ENCODE peak calls at places on chromosomes 3 and 15, in eight cellular contexts. M is psoas muscle; J is CD8-positive, alpha-beta memory T cell; E is stomach; N is MG63; U is heart right ventricle; L is neuronal stem cell; V is breast epithelium. T is an unnamed sample.

GRCh38 chr3:27224197-27224596 is 145.0 kb downstream of the NEK10 start:
- DNase-seq in E (no peak), M (peak), J (no peak), V (peak), L (no peak), N (peak), U (peak), T (no peak)

GRCh38 chr3:72659609-72660008 is 188.6 kb downstream of the SHQ1 start:
- DNase-seq in J (no peak), M (no peak), L (no peak), V (no peak), E (no peak), U (no peak), N (peak), T (no peak)

GRCh38 chr15:70033529-70034140 is 64.1 kb downstream of the TLE3 start:
- DNase-seq in M (no peak), J (peak), L (no peak), V (no peak), E (no peak), N (no peak), U (no peak), T (no peak)

GRCh38 chr3:127770671-127771370 is 51.5 kb downstream of the MGLL start:
- DNase-seq in M (peak), V (no peak), E (no peak), L (no peak), N (no peak), U (no peak), J (no peak), T (no peak)

GRCh38 chr3:156643729-156644389 is 30.5 kb upstream of the TIPARP start:
- DNase-seq in N (no peak), U (no peak), J (peak), L (no peak), M (no peak), E (no peak), V (no peak), T (no peak)

GRCh38 chr15:83732196-83732595 is 78.3 kb downstream of the ADAMTSL3 start:
- DNase-seq in U (no peak), M (no peak), L (no peak), V (no peak), N (no peak), J (no peak), E (no peak), T (no peak)

GRCh38 chr3:179750720-179751328 is 98.0 kb downstream of the USP13 start:
- DNase-seq in V (no peak), N (no peak), J (no peak), E (no peak), M (no peak), U (no peak), L (no peak), T (no peak)

GRCh38 chr15:39976291-39977274 is 42.7 kb downstream of the EIF2AK4 start:
- DNase-seq in V (peak), N (no peak), L (peak), U (peak), E (peak), J (no peak), M (peak), T (no peak)

GRCh38 chr3:194485471-194485875 is 1.3 kb downstream of the ATP13A3 start:
- DNase-seq in M (no peak), V (no peak), U (no peak), E (no peak), J (no peak), N (no peak), L (no peak), T (no peak)

GRCh38 chr3:39107056-39107873 is at the start of the genes GORASP1 and TTC21A:
- DNase-seq in M (peak), U (peak), L (peak), V (peak), E (peak), N (peak), J (peak), T (peak)

GRCh38 chr3:160150066-160150465 is 75.2 kb upstream of the C3orf80 start:
- DNase-seq in J (no peak), N (no peak), U (no peak), M (no peak), L (no peak), V (no peak), E (no peak), T (no peak)

GRCh38 chr3:171055336-171056178 is 29.0 kb upstream of the SLC2A2 start:
- DNase-seq in J (no peak), E (no peak), N (no peak), L (no peak), M (no peak), V (no peak), U (no peak), T (no peak)

GRCh38 chr3:188516515-188516914 is 362.6 kb downstream of the LPP start:
- DNase-seq in M (no peak), U (no peak), J (no peak), L (no peak), N (no peak), E (no peak), V (no peak), T (no peak)
- H3K4me3 ChIP-seq in M (no peak), U (no peak), J (no peak), L (no peak), N (no peak), E (no peak), V (no peak), T (no peak)

DNA sequence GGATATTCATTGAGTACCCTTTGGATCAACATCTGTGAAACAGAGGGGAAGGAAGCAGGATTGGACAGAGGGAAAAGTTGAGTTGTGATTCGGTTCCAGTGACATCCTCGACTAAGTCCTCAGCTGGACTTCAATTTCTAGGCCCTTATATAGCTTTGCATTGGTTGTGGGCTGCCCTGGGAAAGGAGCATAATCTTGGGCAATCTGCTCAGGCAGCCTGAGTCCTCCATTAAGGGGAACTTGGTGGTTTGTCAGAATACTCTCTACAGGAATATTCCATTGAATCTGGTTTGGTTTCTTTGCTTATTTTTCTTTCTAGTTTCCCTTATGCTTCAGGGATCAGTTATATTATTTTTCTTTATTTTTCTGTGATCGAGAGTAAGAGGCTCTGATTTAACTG is 94.1 kb downstream of the TCF12 start:
- DNase-seq in U (no peak), N (no peak), J (no peak), V (no peak), M (no peak), E (no peak), L (no peak), T (no peak)
- H3K4me3 ChIP-seq in U (no peak), N (no peak), J (no peak), V (no peak), M (no peak), E (no peak), L (no peak), T (no peak)

GRCh38 chr3:10349801-10350200 is 28.9 kb upstream of the SEC13 start:
- DNase-seq in L (no peak), U (no peak), E (no peak), N (no peak), M (no peak), V (no peak), J (peak), T (no peak)

GRCh38 chr3:10350324-10350985 is 29.5 kb upstream of the SEC13 start:
- DNase-seq in V (no peak), U (no peak), N (no peak), J (peak), E (no peak), L (no peak), M (no peak), T (no peak)

GRCh38 chr3:10345911-10346310 is 25.0 kb upstream of the SEC13 start:
- DNase-seq in E (no peak), M (no peak), N (no peak), U (no peak), V (no peak), L (no peak), J (no peak), T (no peak)

GRCh38 chr3:10348404-10348721 is 27.5 kb upstream of the SEC13 start:
- DNase-seq in V (no peak), M (no peak), E (no peak), U (no peak), L (no peak), N (no peak), J (peak), T (no peak)

DNA sequence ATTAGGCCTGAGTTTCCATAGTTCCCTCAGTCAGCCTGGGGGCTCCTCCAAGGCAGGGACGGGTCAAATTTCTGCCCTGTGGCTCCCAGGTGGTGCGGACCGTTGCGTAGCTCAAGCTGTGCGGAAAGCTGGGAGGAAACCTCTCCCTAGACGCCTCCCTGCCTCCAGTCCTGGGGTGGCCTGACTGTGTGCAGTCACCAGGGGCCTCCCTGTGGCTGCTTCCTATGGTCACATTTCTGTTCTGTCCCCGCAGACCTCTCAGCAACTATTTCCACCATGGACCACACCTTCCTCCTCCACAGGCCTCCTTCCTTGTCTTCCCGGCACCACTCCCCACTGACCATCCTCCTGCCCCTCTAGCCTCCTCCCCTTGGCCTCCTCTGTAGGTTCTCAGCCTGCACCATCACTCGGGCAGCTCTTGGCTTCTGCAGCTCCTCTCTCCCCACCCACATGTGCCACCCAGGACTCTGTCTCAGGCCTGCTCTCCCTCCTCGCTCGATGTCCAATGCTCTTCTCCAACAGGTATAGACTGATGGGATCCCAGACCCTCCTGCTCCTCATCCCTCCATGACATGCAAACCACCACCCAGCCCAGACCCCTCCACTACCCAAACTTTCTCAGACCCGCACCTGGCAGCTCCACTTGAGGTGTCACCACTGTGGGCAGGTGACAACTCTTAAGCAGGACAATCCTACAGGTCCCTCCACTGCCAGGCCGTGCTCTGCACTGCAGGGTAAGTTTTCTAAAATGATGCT is 26.9 kb upstream of the SEC13 start:
- DNase-seq in E (no peak), V (no peak), N (no peak), U (no peak), L (no peak), M (no peak), J (peak), T (no peak)
- H3K4me3 ChIP-seq in E (no peak), V (no peak), N (no peak), U (no peak), L (no peak), M (no peak), J (no peak), T (no peak)

GRCh38 chr3:13281657-13282527 is 138.2 kb downstream of the NUP210 start:
- DNase-seq in L (no peak), N (no peak), M (peak), U (peak), J (no peak), V (no peak), E (no peak), T (no peak)
- H3K4me3 ChIP-seq in L (peak), N (no peak), M (peak), U (peak), J (no peak), V (peak), E (peak), T (no peak)

GRCh38 chr3:116863270-116863770 is 153.7 kb downstream of the TUSC7 start:
- DNase-seq in J (no peak), V (no peak), L (no peak), M (no peak), U (no peak), N (no peak), E (no peak), T (no peak)

GRCh38 chr3:116864627-116864927 is 155.0 kb downstream of the TUSC7 start:
- DNase-seq in V (no peak), J (no peak), U (no peak), M (no peak), N (no peak), L (no peak), E (no peak), T (no peak)

DNA sequence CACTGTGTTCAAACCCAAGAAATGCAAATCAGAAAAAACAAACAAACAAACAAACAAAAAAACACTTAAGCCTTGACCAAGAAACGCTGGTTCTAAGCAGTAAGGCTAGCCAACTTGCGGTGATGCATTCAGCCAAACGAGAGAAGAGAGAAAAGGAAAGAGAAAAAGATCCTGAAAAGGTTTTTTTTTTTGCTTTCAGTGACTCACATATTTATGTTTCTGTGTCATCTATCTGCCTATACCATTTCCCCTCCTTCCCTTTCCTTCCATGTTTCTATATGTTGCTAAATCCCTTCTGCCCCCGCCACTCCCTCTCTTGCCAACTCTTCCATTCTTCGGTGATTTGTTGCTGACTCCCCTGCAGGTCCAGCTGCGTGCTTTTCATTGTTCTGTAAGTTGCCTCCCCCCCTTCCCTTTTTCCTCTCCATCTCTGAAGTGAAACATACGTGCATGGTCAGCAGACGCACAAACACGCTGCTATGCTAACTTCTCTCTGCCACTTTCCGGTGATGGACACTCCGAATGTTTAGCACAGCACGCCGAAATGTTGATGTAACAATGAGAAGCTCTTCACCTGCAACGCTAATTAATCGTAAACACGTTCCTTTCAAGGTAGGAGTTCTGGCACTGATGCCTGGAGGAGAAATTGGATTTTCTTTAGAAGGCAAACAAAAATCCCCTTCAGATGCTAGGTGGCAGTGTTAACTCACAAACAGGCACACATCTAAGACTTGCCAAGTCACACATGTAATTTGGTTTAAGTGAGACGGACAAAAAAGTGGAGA is 154.5 kb downstream of the TUSC7 start:
- DNase-seq in J (no peak), L (peak), M (no peak), V (no peak), N (no peak), E (no peak), U (no peak), T (no peak)
- H3K4me3 ChIP-seq in J (no peak), L (peak), M (peak), V (peak), N (no peak), E (peak), U (no peak), T (no peak)

GRCh38 chr3:180829409-180830405 is 82.8 kb upstream of the FXR1 start:
- DNase-seq in V (no peak), L (no peak), E (no peak), N (no peak), U (no peak), M (no peak), J (no peak), T (no peak)

GRCh38 chr3:180828001-180828720 is 84.3 kb upstream of the FXR1 start:
- DNase-seq in V (no peak), E (no peak), M (no peak), N (no peak), J (no peak), L (no peak), U (no peak), T (no peak)

GRCh38 chr3:180828723-180829408 is 83.6 kb upstream of the FXR1 start:
- DNase-seq in U (no peak), M (no peak), N (no peak), L (no peak), V (no peak), J (peak), E (no peak), T (no peak)

GRCh38 chr3:180827171-180827570 is 85.3 kb upstream of the FXR1 start:
- DNase-seq in J (no peak), V (no peak), M (no peak), N (no peak), E (no peak), U (no peak), L (no peak), T (no peak)
- H3K4me3 ChIP-seq in J (no peak), V (no peak), M (no peak), N (no peak), E (no peak), U (no peak), L (no peak), T (no peak)

T was measured in effector memory CD4-positive, alpha-beta T cell.